ENCODE peak calls at places on chromosomes 2 and 18, in seven cellular contexts. One of them, this sample, is unnamed.

GRCh38 chr18:75297731-75298130 is 87.1 kb downstream of the TSHZ1 start:
- DNase-seq in A673: no peak
- DNase-seq in cardiac muscle cell: no peak
- DNase-seq in esophagus muscularis mucosa: no peak
- DNase-seq in neural crest cell: no peak
- DNase-seq in GM10248: no peak
- DNase-seq in PC-3: no peak
- DNase-seq in this sample: no peak

GRCh38 chr18:56716692-56717146 is 65.6 kb downstream of the WDR7 start:
- DNase-seq in A673: no peak
- DNase-seq in cardiac muscle cell: no peak
- DNase-seq in esophagus muscularis mucosa: no peak
- DNase-seq in neural crest cell: no peak
- DNase-seq in GM10248: peak; percentile 10
- DNase-seq in PC-3: no peak
- DNase-seq in this sample: no peak

GRCh38 chr2:60406192-60406591 is 147.3 kb downstream of the BCL11A start:
- DNase-seq in A673: no peak
- DNase-seq in cardiac muscle cell: peak; percentile 32
- DNase-seq in esophagus muscularis mucosa: no peak
- DNase-seq in neural crest cell: no peak
- DNase-seq in GM10248: no peak
- DNase-seq in PC-3: no peak
- DNase-seq in this sample: no peak

GRCh38 chr18:43571078-43571689 is 293.9 kb upstream of the SYT4 start:
- DNase-seq in A673: peak; percentile 84
- DNase-seq in cardiac muscle cell: peak; percentile 69
- DNase-seq in esophagus muscularis mucosa: no peak
- DNase-seq in neural crest cell: peak; percentile 36
- DNase-seq in GM10248: no peak
- DNase-seq in PC-3: peak; percentile 59
- DNase-seq in this sample: no peak

GRCh38 chr2:157897106-157897971 is 21.2 kb upstream of the ACVR1 start:
- DNase-seq in A673: no peak
- DNase-seq in cardiac muscle cell: no peak
- DNase-seq in esophagus muscularis mucosa: no peak
- DNase-seq in neural crest cell: no peak
- DNase-seq in GM10248: peak; percentile 38
- DNase-seq in PC-3: no peak
- DNase-seq in this sample: no peak

GRCh38 chr2:237491515-237492118 is 4.6 kb downstream of the MLPH start:
- DNase-seq in A673: no peak
- DNase-seq in cardiac muscle cell: no peak
- DNase-seq in esophagus muscularis mucosa: no peak
- DNase-seq in neural crest cell: no peak
- DNase-seq in GM10248: no peak
- DNase-seq in PC-3: no peak
- DNase-seq in this sample: no peak

GRCh38 chr18:44637210-44638051 is 43.3 kb upstream of the SETBP1 start:
- DNase-seq in A673: no peak
- DNase-seq in cardiac muscle cell: no peak
- DNase-seq in esophagus muscularis mucosa: no peak
- DNase-seq in neural crest cell: no peak
- DNase-seq in GM10248: no peak
- DNase-seq in PC-3: peak; percentile 65
- DNase-seq in this sample: no peak

GRCh38 chr2:240997141-240997855 is 1.1 kb upstream of the SNED1 start:
- DNase-seq in A673: no peak
- DNase-seq in cardiac muscle cell: no peak
- DNase-seq in esophagus muscularis mucosa: no peak
- DNase-seq in neural crest cell: no peak
- DNase-seq in GM10248: no peak
- DNase-seq in PC-3: no peak
- DNase-seq in this sample: peak; percentile 72

GRCh38 chr2:16061406-16062217 is 121.3 kb downstream of the MYCN start:
- DNase-seq in A673: no peak
- DNase-seq in cardiac muscle cell: no peak
- DNase-seq in esophagus muscularis mucosa: no peak
- DNase-seq in neural crest cell: no peak
- DNase-seq in GM10248: no peak
- DNase-seq in PC-3: no peak
- DNase-seq in this sample: no peak

GRCh38 chr18:76430636-76431035 is 64.4 kb downstream of the ZNF516 start:
- DNase-seq in A673: no peak
- DNase-seq in cardiac muscle cell: peak; percentile 59
- DNase-seq in esophagus muscularis mucosa: no peak
- DNase-seq in neural crest cell: no peak
- DNase-seq in GM10248: no peak
- DNase-seq in PC-3: no peak
- DNase-seq in this sample: no peak

GRCh38 chr18:58158008-58158407 is 114.0 kb downstream of the NEDD4L start:
- DNase-seq in A673: no peak
- DNase-seq in cardiac muscle cell: no peak
- DNase-seq in esophagus muscularis mucosa: no peak
- DNase-seq in neural crest cell: no peak
- DNase-seq in GM10248: no peak
- DNase-seq in PC-3: no peak
- DNase-seq in this sample: peak; percentile 30

GRCh38 chr2:174573621-174574081 is 24.0 kb downstream of the WIPF1 start:
- DNase-seq in A673: no peak
- DNase-seq in cardiac muscle cell: peak; percentile 41
- DNase-seq in esophagus muscularis mucosa: no peak
- DNase-seq in neural crest cell: no peak
- DNase-seq in GM10248: no peak
- DNase-seq in PC-3: no peak
- DNase-seq in this sample: no peak

GRCh38 chr2:18369750-18370149 is 190.7 kb downstream of the RDH14 start:
- DNase-seq in A673: no peak
- DNase-seq in cardiac muscle cell: peak; percentile 32
- DNase-seq in esophagus muscularis mucosa: no peak
- DNase-seq in neural crest cell: no peak
- DNase-seq in GM10248: no peak
- DNase-seq in PC-3: peak; percentile 32
- DNase-seq in this sample: no peak

GRCh38 chr18:67876866-67877265 is 360.3 kb upstream of the DSEL start:
- DNase-seq in A673: peak; percentile 57
- DNase-seq in cardiac muscle cell: no peak
- DNase-seq in esophagus muscularis mucosa: no peak
- DNase-seq in neural crest cell: no peak
- DNase-seq in GM10248: no peak
- DNase-seq in PC-3: no peak
- DNase-seq in this sample: no peak

GRCh38 chr2:29238497-29238896 is 123.3 kb downstream of the CLIP4 start:
- DNase-seq in A673: peak; percentile 68
- DNase-seq in cardiac muscle cell: peak; percentile 35
- DNase-seq in esophagus muscularis mucosa: no peak
- DNase-seq in neural crest cell: no peak
- DNase-seq in GM10248: peak; percentile 58
- DNase-seq in PC-3: peak; percentile 71
- DNase-seq in this sample: no peak
- TF ChIP-seq CTCF in A673: peak; percentile 72
- TF ChIP-seq CTCF in cardiac muscle cell: peak; percentile 69
- TF ChIP-seq CTCF in esophagus muscularis mucosa: no peak
- TF ChIP-seq CTCF in neural crest cell: peak; percentile 59
- TF ChIP-seq CTCF in GM10248: peak; percentile 45
- TF ChIP-seq CTCF in PC-3: peak; percentile 88
- TF ChIP-seq CTCF in this sample: peak; percentile 55

GRCh38 chr2:191869781-191870180 is 22.9 kb upstream of the CAVIN2 start:
- DNase-seq in A673: no peak
- DNase-seq in cardiac muscle cell: no peak
- DNase-seq in esophagus muscularis mucosa: no peak
- DNase-seq in neural crest cell: no peak
- DNase-seq in GM10248: no peak
- DNase-seq in PC-3: peak; percentile 27
- DNase-seq in this sample: no peak

GRCh38 chr2:191866675-191867506 is 20.0 kb upstream of the CAVIN2 start:
- DNase-seq in A673: peak; percentile 59
- DNase-seq in cardiac muscle cell: peak; percentile 95
- DNase-seq in esophagus muscularis mucosa: no peak
- DNase-seq in neural crest cell: no peak
- DNase-seq in GM10248: no peak
- DNase-seq in PC-3: peak; percentile 91
- DNase-seq in this sample: no peak

GRCh38 chr2:191867507-191867847 is 20.6 kb upstream of the CAVIN2 start:
- DNase-seq in A673: no peak
- DNase-seq in cardiac muscle cell: no peak
- DNase-seq in esophagus muscularis mucosa: no peak
- DNase-seq in neural crest cell: no peak
- DNase-seq in GM10248: no peak
- DNase-seq in PC-3: no peak
- DNase-seq in this sample: no peak

GRCh38 chr2:191870744-191871143 is 23.9 kb upstream of the CAVIN2 start:
- DNase-seq in A673: no peak
- DNase-seq in cardiac muscle cell: no peak
- DNase-seq in esophagus muscularis mucosa: no peak
- DNase-seq in neural crest cell: no peak
- DNase-seq in GM10248: no peak
- DNase-seq in PC-3: no peak
- DNase-seq in this sample: no peak

GRCh38 chr2:191869178-191869577 is 22.3 kb upstream of the CAVIN2 start:
- DNase-seq in A673: peak; percentile 66
- DNase-seq in cardiac muscle cell: peak; percentile 57
- DNase-seq in esophagus muscularis mucosa: no peak
- DNase-seq in neural crest cell: peak; percentile 33
- DNase-seq in GM10248: no peak
- DNase-seq in PC-3: peak; percentile 92
- DNase-seq in this sample: no peak
- TF ChIP-seq CTCF in A673: peak; percentile 63
- TF ChIP-seq CTCF in cardiac muscle cell: peak; percentile 38
- TF ChIP-seq CTCF in esophagus muscularis mucosa: no peak
- TF ChIP-seq CTCF in neural crest cell: peak; percentile 51
- TF ChIP-seq CTCF in GM10248: no peak
- TF ChIP-seq CTCF in PC-3: peak; percentile 91
- TF ChIP-seq CTCF in this sample: no peak

GRCh38 chr2:27243391-27244130 is 19.3 kb downstream of the SLC30A3 start:
- DNase-seq in A673: no peak
- DNase-seq in cardiac muscle cell: no peak
- DNase-seq in esophagus muscularis mucosa: no peak
- DNase-seq in neural crest cell: no peak
- DNase-seq in GM10248: no peak
- DNase-seq in PC-3: no peak
- DNase-seq in this sample: no peak

GRCh38 chr2:27245620-27246019 is 17.2 kb downstream of the SLC30A3 start:
- DNase-seq in A673: no peak
- DNase-seq in cardiac muscle cell: no peak
- DNase-seq in esophagus muscularis mucosa: no peak
- DNase-seq in neural crest cell: no peak
- DNase-seq in GM10248: no peak
- DNase-seq in PC-3: no peak
- DNase-seq in this sample: no peak

GRCh38 chr2:27247893-27248292 is 15.0 kb downstream of the SLC30A3 start:
- DNase-seq in A673: no peak
- DNase-seq in cardiac muscle cell: no peak
- DNase-seq in esophagus muscularis mucosa: no peak
- DNase-seq in neural crest cell: no peak
- DNase-seq in GM10248: no peak
- DNase-seq in PC-3: no peak
- DNase-seq in this sample: no peak

GRCh38 chr2:27242614-27242951 is 20.3 kb downstream of the SLC30A3 start:
- DNase-seq in A673: no peak
- DNase-seq in cardiac muscle cell: no peak
- DNase-seq in esophagus muscularis mucosa: no peak
- DNase-seq in neural crest cell: no peak
- DNase-seq in GM10248: no peak
- DNase-seq in PC-3: no peak
- DNase-seq in this sample: no peak

DNA sequence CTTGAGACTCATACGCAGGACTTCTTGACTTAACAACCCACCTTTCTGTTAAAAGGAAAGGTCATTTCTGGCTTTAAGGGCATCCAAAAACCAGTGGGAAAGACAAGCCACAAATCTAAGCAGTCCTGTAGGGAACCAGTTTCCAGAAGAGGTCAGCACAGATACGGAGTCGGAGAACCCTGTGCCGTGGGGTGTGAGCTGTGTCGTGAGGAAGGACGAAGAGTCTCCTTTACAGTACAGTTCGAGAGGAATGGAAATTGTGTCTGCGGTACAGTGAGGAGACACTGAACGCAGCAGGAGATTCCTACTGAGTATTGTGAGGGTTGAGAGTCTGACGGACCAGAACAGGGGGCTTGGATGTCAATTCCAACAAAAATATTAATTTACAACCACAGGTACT is 17.7 kb downstream of the SLC30A3 start:
- DNase-seq in A673: no peak
- DNase-seq in cardiac muscle cell: no peak
- DNase-seq in esophagus muscularis mucosa: no peak
- DNase-seq in neural crest cell: no peak
- DNase-seq in GM10248: no peak
- DNase-seq in PC-3: no peak
- DNase-seq in this sample: no peak
- TF ChIP-seq CTCF in A673: no peak
- TF ChIP-seq CTCF in cardiac muscle cell: no peak
- TF ChIP-seq CTCF in esophagus muscularis mucosa: no peak
- TF ChIP-seq CTCF in neural crest cell: no peak
- TF ChIP-seq CTCF in GM10248: no peak
- TF ChIP-seq CTCF in PC-3: no peak
- TF ChIP-seq CTCF in this sample: no peak

GRCh38 chr18:52694804-52695203 is 354.8 kb downstream of the DCC start:
- DNase-seq in A673: peak; percentile 73
- DNase-seq in cardiac muscle cell: peak; percentile 0
- DNase-seq in esophagus muscularis mucosa: no peak
- DNase-seq in neural crest cell: peak; percentile 28
- DNase-seq in GM10248: no peak
- DNase-seq in PC-3: peak; percentile 27
- DNase-seq in this sample: no peak
- TF ChIP-seq CTCF in A673: peak; percentile 76
- TF ChIP-seq CTCF in cardiac muscle cell: peak; percentile 10
- TF ChIP-seq CTCF in esophagus muscularis mucosa: no peak
- TF ChIP-seq CTCF in neural crest cell: peak; percentile 68
- TF ChIP-seq CTCF in GM10248: no peak
- TF ChIP-seq CTCF in PC-3: peak; percentile 49
- TF ChIP-seq CTCF in this sample: peak; percentile 45

DNA sequence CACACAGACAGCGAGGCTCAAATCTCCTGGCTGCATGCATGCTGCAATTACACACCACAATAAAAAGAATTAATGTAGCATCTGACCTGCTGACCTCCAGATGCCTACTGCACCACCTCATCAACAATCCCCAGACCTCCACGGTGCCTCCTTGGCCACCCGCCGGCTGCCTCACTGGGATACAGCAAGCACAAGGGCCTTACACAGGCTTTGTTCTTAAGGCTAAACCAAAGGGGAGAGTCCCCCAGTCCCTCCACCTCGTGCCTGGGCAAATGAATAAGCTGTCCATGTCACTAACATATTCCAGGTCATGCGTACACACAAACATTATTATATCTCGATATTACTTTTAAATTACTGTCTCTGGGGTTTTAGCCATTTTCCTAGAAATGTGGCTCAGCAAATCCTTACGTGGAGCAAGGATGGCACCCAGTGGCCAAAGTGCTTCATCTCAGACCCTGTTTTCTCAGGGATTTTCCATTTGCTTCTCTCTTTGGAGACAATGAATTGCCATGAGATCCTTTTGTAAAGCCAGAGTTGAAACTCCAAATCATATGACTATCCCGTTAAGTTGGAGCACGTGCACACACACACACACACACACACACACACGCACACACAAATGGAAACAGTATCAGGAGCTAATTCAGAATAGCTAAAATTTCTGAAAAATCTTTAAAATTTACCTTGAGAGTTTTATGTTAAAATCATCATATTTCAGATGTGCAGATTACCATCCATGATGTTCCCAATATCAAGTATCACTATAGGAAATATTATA is 313.8 kb downstream of the PDE11A start:
- DNase-seq in A673: peak; percentile 72
- DNase-seq in cardiac muscle cell: peak; percentile 70
- DNase-seq in esophagus muscularis mucosa: no peak
- DNase-seq in neural crest cell: peak; percentile 31
- DNase-seq in GM10248: no peak
- DNase-seq in PC-3: peak; percentile 59
- DNase-seq in this sample: no peak
- TF ChIP-seq CTCF in A673: peak; percentile 67
- TF ChIP-seq CTCF in cardiac muscle cell: peak; percentile 63
- TF ChIP-seq CTCF in esophagus muscularis mucosa: peak; percentile 56
- TF ChIP-seq CTCF in neural crest cell: peak; percentile 75
- TF ChIP-seq CTCF in GM10248: no peak
- TF ChIP-seq CTCF in PC-3: peak; percentile 68
- TF ChIP-seq CTCF in this sample: peak; percentile 66